ENCODE peak calls at places on chromosomes 5 and 9, in four cellular contexts. E is Calu3, W is cardiac muscle cell, N is omental fat pad. I is an unnamed sample.
A peak's percentile ranks its signal among the peaks of the same experiment; 100 is the strongest.

GRCh38 chr9:18404482-18405029 is 69.4 kb upstream of the ADAMTSL1 start:
- DNase-seq in E (no peak), N (no peak), W (no peak), I (no peak)

GRCh38 chr5:131773805-131774204 is 23.0 kb downstream of the FNIP1 start:
- DNase-seq in W (no peak), E (no peak), N (no peak), I (no peak)

GRCh38 chr5:124570285-124571035 is 176.0 kb downstream of the ZNF608 start:
- DNase-seq in N (no peak), E (no peak), W (peak; percentile 13), I (no peak)

GRCh38 chr9:98342103-98342818 is 86.8 kb upstream of the TBC1D2 start:
- DNase-seq in W (no peak), N (no peak), E (no peak), I (no peak)

GRCh38 chr5:76816110-76816831 is 2.6 kb upstream of the F2RL1 start:
- DNase-seq in N (no peak), E (no peak), W (no peak), I (no peak)

GRCh38 chr5:56059854-56060253 is 65.1 kb upstream of the IL6ST start:
- DNase-seq in N (no peak), W (no peak), E (no peak), I (no peak)

GRCh38 chr5:6448141-6448491 is 543 bp upstream of the UBE2QL1 start:
- DNase-seq in E (no peak), W (no peak), N (no peak), I (no peak)

GRCh38 chr5:147981074-147981473 is 74.7 kb upstream of the C5orf46 start:
- DNase-seq in E (no peak), N (no peak), W (no peak), I (no peak)

GRCh38 chr9:84300271-84300670 is 40.3 kb downstream of the SLC28A3 start:
- DNase-seq in W (peak; percentile 67), N (no peak), E (no peak), I (no peak)

GRCh38 chr9:137534256-137535119 is 15.7 kb downstream of the PNPLA7 start:
- DNase-seq in E (peak; percentile 35), N (no peak), W (peak; percentile 75), I (peak; percentile 78)

GRCh38 chr9:73916016-73916673 is 581.0 kb upstream of the RORB start:
- DNase-seq in W (peak; percentile 8), E (peak; percentile 16), N (no peak), I (no peak)
- TF ChIP-seq CTCF in W (peak; percentile 4), E (peak; percentile 18), N (no peak), I (no peak)

GRCh38 chr5:150758534-150759333 is at the start of gene DCTN4:
- DNase-seq in W (peak; percentile 99), N (peak; percentile 90), E (peak; percentile 96), I (peak; percentile 87)
- TF ChIP-seq CTCF in W (no peak), N (no peak), E (no peak), I (no peak)

GRCh38 chr5:94524841-94525697 is 93.3 kb downstream of the KIAA0825 start:
- DNase-seq in W (peak; percentile 51), N (no peak), E (peak; percentile 24), I (peak; percentile 53)
- TF ChIP-seq CTCF in W (peak; percentile 54), N (no peak), E (peak; percentile 52), I (peak; percentile 69)

DNA sequence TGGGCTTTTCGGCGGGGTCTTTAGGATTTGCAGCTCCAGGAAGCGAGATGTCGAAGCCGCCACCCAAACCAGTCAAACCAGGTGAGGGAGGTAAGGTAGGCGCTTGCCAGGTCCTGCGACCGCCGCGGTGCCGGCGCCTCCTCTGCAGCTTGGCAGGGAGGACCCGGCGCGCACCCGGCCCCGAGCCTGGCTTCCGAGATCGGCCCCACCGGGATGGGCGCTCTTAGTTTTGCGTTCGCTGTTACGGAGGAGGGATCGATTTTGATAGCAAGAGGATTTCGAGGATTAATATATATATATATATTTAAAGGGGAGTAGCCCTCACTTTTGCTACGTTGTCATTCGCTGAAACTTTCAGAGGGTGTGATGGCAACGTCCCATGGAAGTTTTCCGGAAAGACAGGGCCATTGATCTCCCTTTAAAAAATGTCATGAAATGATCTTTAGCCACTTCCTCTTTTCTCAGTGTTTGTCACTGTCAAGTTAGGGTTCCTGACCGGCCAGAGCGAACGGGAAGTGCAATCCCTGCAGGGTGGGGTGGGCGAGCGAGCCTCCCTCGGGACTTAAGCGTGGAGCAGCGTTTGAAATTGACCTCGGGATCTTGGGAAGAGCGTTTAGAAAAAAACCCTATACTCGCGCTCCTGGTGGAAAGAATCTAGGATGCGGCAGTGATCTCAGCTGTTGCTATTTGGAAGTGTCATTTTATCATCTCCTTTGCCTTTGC is 493 bp downstream of the OSTF1 start:
- DNase-seq in E (peak; percentile 70), W (peak; percentile 67), N (no peak), I (peak; percentile 57)
- TF ChIP-seq CTCF in E (no peak), W (peak; percentile 41), N (no peak), I (no peak)

GRCh38 chr5:168020522-168021294 is 270.7 kb upstream of the WWC1 start:
- DNase-seq in E (no peak), N (no peak), W (peak; percentile 60), I (no peak)
- TF ChIP-seq CTCF in E (no peak), N (no peak), W (peak; percentile 51), I (no peak)

DNA sequence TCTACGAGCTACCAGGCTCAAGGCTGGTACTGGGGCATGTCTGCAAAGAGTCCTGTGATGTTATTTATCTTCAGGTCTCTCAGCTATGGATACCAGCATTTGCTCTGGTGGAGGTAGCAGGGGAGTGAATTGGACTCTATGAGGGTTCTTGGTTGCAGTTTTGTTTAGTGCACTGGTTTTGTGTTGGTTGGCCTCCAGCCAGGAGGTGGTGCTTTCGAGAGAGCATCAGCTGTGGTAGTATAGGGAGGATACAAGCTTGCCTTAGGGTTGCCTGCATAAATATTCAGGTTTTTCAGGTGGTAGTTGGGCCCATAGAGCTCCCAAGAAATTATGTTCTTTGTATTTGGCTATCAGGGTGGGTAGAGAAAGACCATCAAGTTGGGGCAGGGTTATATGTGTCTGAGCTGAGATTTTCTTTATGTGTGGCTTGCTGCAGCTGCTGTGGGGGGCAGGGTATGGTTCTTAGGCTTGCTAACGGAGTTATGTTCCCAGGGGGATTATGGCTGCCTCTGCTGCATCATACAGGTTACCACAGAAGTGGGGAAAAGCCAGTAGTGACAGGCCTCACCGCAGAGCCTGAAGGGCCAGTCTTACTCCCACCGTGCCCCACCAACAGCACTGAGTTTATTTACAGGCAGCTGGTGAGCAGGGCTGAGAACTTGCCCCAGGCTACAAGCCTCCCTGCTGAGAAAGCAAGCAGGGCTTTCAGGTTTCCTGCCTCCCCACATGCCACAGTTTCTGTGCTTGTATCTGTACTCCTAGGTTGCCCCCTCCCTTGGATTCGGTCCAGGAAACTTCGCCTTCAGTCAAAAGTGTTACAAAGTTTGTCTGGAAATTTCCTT is 9.8 kb upstream of the RIOK2 start:
- DNase-seq in W (no peak), N (no peak), E (peak; percentile 11), I (no peak)
- TF ChIP-seq CTCF in W (no peak), N (no peak), E (no peak), I (no peak)

GRCh38 chr5:138466900-138467710 is 1.8 kb downstream of the EGR1 start:
- DNase-seq in N (no peak), W (peak; percentile 60), E (peak; percentile 50), I (no peak)

GRCh38 chr5:138466058-138466899 is 1.0 kb downstream of the EGR1 start:
- DNase-seq in W (no peak), N (no peak), E (peak; percentile 62), I (no peak)

GRCh38 chr5:138464018-138464387 is 1.3 kb upstream of the EGR1 start:
- DNase-seq in N (peak; percentile 80), E (peak; percentile 99), W (peak; percentile 99), I (peak; percentile 96)

GRCh38 chr5:138464388-138465287 is 641 bp upstream of the EGR1 start:
- DNase-seq in E (peak; percentile 99), W (peak; percentile 100), N (peak; percentile 80), I (peak; percentile 97)

DNA sequence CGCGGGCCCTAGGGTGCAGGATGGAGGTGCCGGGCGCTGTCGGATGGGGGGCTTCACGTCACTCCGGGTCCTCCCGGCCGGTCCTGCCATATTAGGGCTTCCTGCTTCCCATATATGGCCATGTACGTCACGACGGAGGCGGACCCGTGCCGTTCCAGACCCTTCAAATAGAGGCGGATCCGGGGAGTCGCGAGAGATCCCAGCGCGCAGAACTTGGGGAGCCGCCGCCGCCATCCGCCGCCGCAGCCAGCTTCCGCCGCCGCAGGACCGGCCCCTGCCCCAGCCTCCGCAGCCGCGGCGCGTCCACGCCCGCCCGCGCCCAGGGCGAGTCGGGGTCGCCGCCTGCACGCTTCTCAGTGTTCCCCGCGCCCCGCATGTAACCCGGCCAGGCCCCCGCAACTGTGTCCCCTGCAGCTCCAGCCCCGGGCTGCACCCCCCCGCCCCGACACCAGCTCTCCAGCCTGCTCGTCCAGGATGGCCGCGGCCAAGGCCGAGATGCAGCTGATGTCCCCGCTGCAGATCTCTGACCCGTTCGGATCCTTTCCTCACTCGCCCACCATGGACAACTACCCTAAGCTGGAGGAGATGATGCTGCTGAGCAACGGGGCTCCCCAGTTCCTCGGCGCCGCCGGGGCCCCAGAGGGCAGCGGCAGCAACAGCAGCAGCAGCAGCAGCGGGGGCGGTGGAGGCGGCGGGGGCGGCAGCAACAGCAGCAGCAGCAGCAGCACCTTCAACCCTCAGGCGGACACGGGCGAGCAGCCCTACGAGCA is at the start of gene EGR1:
- DNase-seq in W (peak; percentile 96), N (peak; percentile 91), E (peak; percentile 96), I (peak; percentile 96)
- TF ChIP-seq CTCF in W (no peak), N (no peak), E (no peak), I (no peak)